ENCODE peak calls at places on chromosomes 12 and 14, in six cellular contexts. One of them, this sample, is unnamed.

GRCh38 chr14:75995372-75996041 is 9.9 kb downstream of the IFT43 start:
- DNase-seq in tibial nerve: peak
- DNase-seq in cardiac fibroblast: peak
- DNase-seq in astrocyte of the spinal cord: no peak
- DNase-seq in mucosa of descending colon: no peak
- DNase-seq in Peyer's patch: no peak
- DNase-seq in this sample: peak

GRCh38 chr14:104320611-104321086 is 182.3 kb downstream of the KIF26A start:
- DNase-seq in tibial nerve: no peak
- DNase-seq in cardiac fibroblast: no peak
- DNase-seq in astrocyte of the spinal cord: no peak
- DNase-seq in mucosa of descending colon: no peak
- DNase-seq in Peyer's patch: peak
- DNase-seq in this sample: no peak

GRCh38 chr14:21846227-21846885 is 172.7 kb upstream of the OR4E1 start:
- DNase-seq in tibial nerve: peak
- DNase-seq in cardiac fibroblast: no peak
- DNase-seq in astrocyte of the spinal cord: no peak
- DNase-seq in mucosa of descending colon: peak
- DNase-seq in Peyer's patch: no peak
- DNase-seq in this sample: no peak

GRCh38 chr12:6345319-6346071 is 3.6 kb upstream of the TNFRSF1A start:
- DNase-seq in tibial nerve: no peak
- DNase-seq in cardiac fibroblast: peak
- DNase-seq in astrocyte of the spinal cord: peak
- DNase-seq in mucosa of descending colon: no peak
- DNase-seq in Peyer's patch: peak
- DNase-seq in this sample: peak

GRCh38 chr12:131920157-131920508 is 8.9 kb upstream of the PUS1 start:
- DNase-seq in tibial nerve: no peak
- DNase-seq in cardiac fibroblast: no peak
- DNase-seq in astrocyte of the spinal cord: no peak
- DNase-seq in mucosa of descending colon: no peak
- DNase-seq in Peyer's patch: no peak
- DNase-seq in this sample: no peak

GRCh38 chr12:82314406-82314892 is 43.7 kb downstream of the CCDC59 start:
- DNase-seq in tibial nerve: no peak
- DNase-seq in cardiac fibroblast: no peak
- DNase-seq in astrocyte of the spinal cord: no peak
- DNase-seq in mucosa of descending colon: peak
- DNase-seq in Peyer's patch: peak
- DNase-seq in this sample: no peak

GRCh38 chr12:15013634-15014169 is 40.9 kb downstream of the PDE6H start:
- DNase-seq in tibial nerve: no peak
- DNase-seq in cardiac fibroblast: no peak
- DNase-seq in astrocyte of the spinal cord: no peak
- DNase-seq in mucosa of descending colon: no peak
- DNase-seq in Peyer's patch: no peak
- DNase-seq in this sample: no peak

GRCh38 chr14:39762576-39763401 is 330.6 kb upstream of the FBXO33 start:
- DNase-seq in tibial nerve: no peak
- DNase-seq in cardiac fibroblast: no peak
- DNase-seq in astrocyte of the spinal cord: no peak
- DNase-seq in mucosa of descending colon: no peak
- DNase-seq in Peyer's patch: no peak
- DNase-seq in this sample: no peak

GRCh38 chr12:48183091-48183875 is at the start of gene CCDC184:
- DNase-seq in tibial nerve: peak
- DNase-seq in cardiac fibroblast: peak
- DNase-seq in astrocyte of the spinal cord: peak
- DNase-seq in mucosa of descending colon: peak
- DNase-seq in Peyer's patch: peak
- DNase-seq in this sample: peak

GRCh38 chr14:55317503-55317902 is 46.3 kb downstream of the FBXO34 start:
- DNase-seq in tibial nerve: no peak
- DNase-seq in cardiac fibroblast: no peak
- DNase-seq in astrocyte of the spinal cord: no peak
- DNase-seq in mucosa of descending colon: no peak
- DNase-seq in Peyer's patch: no peak
- DNase-seq in this sample: no peak

GRCh38 chr14:67359775-67360468 is at the start of the genes ATP6V1D and EIF2S1:
- DNase-seq in tibial nerve: peak
- DNase-seq in cardiac fibroblast: peak
- DNase-seq in astrocyte of the spinal cord: peak
- DNase-seq in mucosa of descending colon: peak
- DNase-seq in Peyer's patch: peak
- DNase-seq in this sample: peak
- TF ChIP-seq CTCF in tibial nerve: peak
- TF ChIP-seq CTCF in cardiac fibroblast: peak
- TF ChIP-seq CTCF in astrocyte of the spinal cord: peak
- TF ChIP-seq CTCF in mucosa of descending colon: peak
- TF ChIP-seq CTCF in Peyer's patch: peak
- TF ChIP-seq CTCF in this sample: peak

GRCh38 chr12:111687255-111687654 is 1.4 kb downstream of the ACAD10 start:
- DNase-seq in tibial nerve: no peak
- DNase-seq in cardiac fibroblast: no peak
- DNase-seq in astrocyte of the spinal cord: no peak
- DNase-seq in mucosa of descending colon: no peak
- DNase-seq in Peyer's patch: no peak
- DNase-seq in this sample: peak
- H3K4me3 ChIP-seq in tibial nerve: no peak
- H3K4me3 ChIP-seq in cardiac fibroblast: no peak
- H3K4me3 ChIP-seq in astrocyte of the spinal cord: no peak
- H3K4me3 ChIP-seq in mucosa of descending colon: no peak
- H3K4me3 ChIP-seq in Peyer's patch: peak
- H3K4me3 ChIP-seq in this sample: peak

DNA sequence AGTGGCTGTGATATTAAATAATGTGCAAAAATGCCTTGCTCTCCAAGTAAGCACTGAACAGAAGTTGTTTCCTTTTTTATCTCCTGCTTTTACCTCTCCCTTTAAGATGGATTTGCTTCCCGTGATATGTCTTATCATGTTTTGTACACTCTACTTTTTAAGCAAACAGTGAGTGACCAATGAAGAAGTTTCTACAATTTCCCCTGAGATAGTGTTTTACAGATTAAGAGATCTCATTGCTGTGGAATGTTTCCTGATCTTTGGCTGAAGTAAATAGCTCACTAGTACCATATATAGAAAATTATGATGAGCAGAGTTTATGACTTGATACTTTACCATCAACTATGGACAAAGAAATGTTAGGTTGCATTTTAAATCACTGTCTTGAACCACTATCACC is 184.8 kb upstream of the PDE3A start:
- DNase-seq in tibial nerve: no peak
- DNase-seq in cardiac fibroblast: peak
- DNase-seq in astrocyte of the spinal cord: peak
- DNase-seq in mucosa of descending colon: no peak
- DNase-seq in Peyer's patch: no peak
- DNase-seq in this sample: peak
- TF ChIP-seq CTCF in tibial nerve: no peak
- TF ChIP-seq CTCF in cardiac fibroblast: no peak
- TF ChIP-seq CTCF in astrocyte of the spinal cord: no peak
- TF ChIP-seq CTCF in mucosa of descending colon: no peak
- TF ChIP-seq CTCF in Peyer's patch: no peak
- TF ChIP-seq CTCF in this sample: no peak

GRCh38 chr14:85529803-85530574 is at the start of gene FLRT2:
- DNase-seq in tibial nerve: peak
- DNase-seq in cardiac fibroblast: peak
- DNase-seq in astrocyte of the spinal cord: peak
- DNase-seq in mucosa of descending colon: peak
- DNase-seq in Peyer's patch: peak
- DNase-seq in this sample: no peak

GRCh38 chr14:85528080-85528881 is 1.7 kb upstream of the FLRT2 start:
- DNase-seq in tibial nerve: peak
- DNase-seq in cardiac fibroblast: peak
- DNase-seq in astrocyte of the spinal cord: peak
- DNase-seq in mucosa of descending colon: peak
- DNase-seq in Peyer's patch: no peak
- DNase-seq in this sample: peak

GRCh38 chr14:85528882-85529585 is 910 bp upstream of the FLRT2 start:
- DNase-seq in tibial nerve: no peak
- DNase-seq in cardiac fibroblast: peak
- DNase-seq in astrocyte of the spinal cord: peak
- DNase-seq in mucosa of descending colon: no peak
- DNase-seq in Peyer's patch: no peak
- DNase-seq in this sample: peak

GRCh38 chr14:85527458-85527857 is 2.5 kb upstream of the FLRT2 start:
- DNase-seq in tibial nerve: no peak
- DNase-seq in cardiac fibroblast: no peak
- DNase-seq in astrocyte of the spinal cord: peak
- DNase-seq in mucosa of descending colon: no peak
- DNase-seq in Peyer's patch: no peak
- DNase-seq in this sample: no peak

DNA sequence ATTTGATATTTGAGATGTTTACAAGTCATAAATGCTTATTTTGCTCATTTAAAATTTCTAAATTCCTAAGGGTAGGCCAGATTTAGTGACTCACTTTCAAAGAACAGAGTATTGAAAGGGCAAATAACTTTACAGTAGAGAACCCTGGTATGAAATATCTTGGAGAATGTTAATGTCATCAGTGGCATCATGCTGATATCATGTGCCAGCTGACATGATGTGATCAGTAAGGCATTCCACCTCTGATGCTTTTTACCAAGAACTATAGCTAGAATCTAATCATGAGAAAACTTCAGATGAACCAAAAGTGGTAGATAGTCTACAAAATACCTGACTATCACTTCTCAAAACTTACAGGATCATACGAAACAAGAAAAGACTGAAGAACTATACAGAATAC is 2.9 kb upstream of the FLRT2 start:
- DNase-seq in tibial nerve: no peak
- DNase-seq in cardiac fibroblast: no peak
- DNase-seq in astrocyte of the spinal cord: peak
- DNase-seq in mucosa of descending colon: no peak
- DNase-seq in Peyer's patch: no peak
- DNase-seq in this sample: no peak
- H3K4me3 ChIP-seq in tibial nerve: no peak
- H3K4me3 ChIP-seq in cardiac fibroblast: no peak
- H3K4me3 ChIP-seq in astrocyte of the spinal cord: no peak
- H3K4me3 ChIP-seq in mucosa of descending colon: no peak
- H3K4me3 ChIP-seq in Peyer's patch: no peak
- H3K4me3 ChIP-seq in this sample: no peak

GRCh38 chr14:88618476-88618875 is 55.6 kb downstream of the ZC3H14 start:
- DNase-seq in tibial nerve: no peak
- DNase-seq in cardiac fibroblast: no peak
- DNase-seq in astrocyte of the spinal cord: no peak
- DNase-seq in mucosa of descending colon: no peak
- DNase-seq in Peyer's patch: no peak
- DNase-seq in this sample: no peak
- TF ChIP-seq CTCF in tibial nerve: no peak
- TF ChIP-seq CTCF in cardiac fibroblast: no peak
- TF ChIP-seq CTCF in astrocyte of the spinal cord: no peak
- TF ChIP-seq CTCF in mucosa of descending colon: no peak
- TF ChIP-seq CTCF in Peyer's patch: no peak
- TF ChIP-seq CTCF in this sample: no peak

DNA sequence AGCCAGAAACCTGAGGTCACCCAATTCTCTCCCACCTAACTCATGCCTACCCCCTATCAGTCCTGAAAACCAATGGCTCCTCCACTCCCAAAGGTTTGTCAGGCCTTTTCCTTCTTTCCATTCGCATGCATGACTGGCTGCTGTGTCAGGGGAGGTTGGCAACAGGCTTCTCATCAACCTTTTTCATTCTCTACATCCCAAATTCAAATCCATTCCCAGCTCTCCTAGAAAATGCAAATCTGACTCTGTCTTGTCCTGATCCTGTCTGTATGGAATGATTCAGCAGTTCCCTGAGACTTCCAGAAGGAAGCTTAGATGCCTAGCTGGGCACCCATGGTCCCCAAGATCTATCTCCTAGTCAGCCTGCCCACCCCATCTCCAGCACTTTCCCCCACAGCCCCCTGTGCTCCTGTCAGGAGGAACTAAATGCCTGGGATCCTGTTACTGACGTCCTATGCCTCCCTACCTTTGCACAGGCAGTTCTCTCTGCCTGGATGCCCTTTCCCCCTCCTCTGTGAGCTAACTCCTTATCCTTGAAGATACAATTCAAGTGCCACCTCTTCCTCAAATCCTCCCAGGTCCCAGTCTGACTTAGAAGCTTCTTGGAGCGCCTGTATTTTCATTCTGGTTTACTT is 5.1 kb upstream of the CTDSP2 start:
- DNase-seq in tibial nerve: no peak
- DNase-seq in cardiac fibroblast: no peak
- DNase-seq in astrocyte of the spinal cord: no peak
- DNase-seq in mucosa of descending colon: no peak
- DNase-seq in Peyer's patch: no peak
- DNase-seq in this sample: no peak
- H3K4me3 ChIP-seq in tibial nerve: no peak
- H3K4me3 ChIP-seq in cardiac fibroblast: no peak
- H3K4me3 ChIP-seq in astrocyte of the spinal cord: no peak
- H3K4me3 ChIP-seq in mucosa of descending colon: no peak
- H3K4me3 ChIP-seq in Peyer's patch: no peak
- H3K4me3 ChIP-seq in this sample: no peak

GRCh38 chr12:103547929-103548328 is 39.1 kb upstream of the STAB2 start:
- DNase-seq in tibial nerve: no peak
- DNase-seq in cardiac fibroblast: no peak
- DNase-seq in astrocyte of the spinal cord: no peak
- DNase-seq in mucosa of descending colon: no peak
- DNase-seq in Peyer's patch: no peak
- DNase-seq in this sample: no peak
- TF ChIP-seq CTCF in tibial nerve: no peak
- TF ChIP-seq CTCF in cardiac fibroblast: no peak
- TF ChIP-seq CTCF in astrocyte of the spinal cord: no peak
- TF ChIP-seq CTCF in mucosa of descending colon: no peak
- TF ChIP-seq CTCF in Peyer's patch: no peak
- TF ChIP-seq CTCF in this sample: no peak

DNA sequence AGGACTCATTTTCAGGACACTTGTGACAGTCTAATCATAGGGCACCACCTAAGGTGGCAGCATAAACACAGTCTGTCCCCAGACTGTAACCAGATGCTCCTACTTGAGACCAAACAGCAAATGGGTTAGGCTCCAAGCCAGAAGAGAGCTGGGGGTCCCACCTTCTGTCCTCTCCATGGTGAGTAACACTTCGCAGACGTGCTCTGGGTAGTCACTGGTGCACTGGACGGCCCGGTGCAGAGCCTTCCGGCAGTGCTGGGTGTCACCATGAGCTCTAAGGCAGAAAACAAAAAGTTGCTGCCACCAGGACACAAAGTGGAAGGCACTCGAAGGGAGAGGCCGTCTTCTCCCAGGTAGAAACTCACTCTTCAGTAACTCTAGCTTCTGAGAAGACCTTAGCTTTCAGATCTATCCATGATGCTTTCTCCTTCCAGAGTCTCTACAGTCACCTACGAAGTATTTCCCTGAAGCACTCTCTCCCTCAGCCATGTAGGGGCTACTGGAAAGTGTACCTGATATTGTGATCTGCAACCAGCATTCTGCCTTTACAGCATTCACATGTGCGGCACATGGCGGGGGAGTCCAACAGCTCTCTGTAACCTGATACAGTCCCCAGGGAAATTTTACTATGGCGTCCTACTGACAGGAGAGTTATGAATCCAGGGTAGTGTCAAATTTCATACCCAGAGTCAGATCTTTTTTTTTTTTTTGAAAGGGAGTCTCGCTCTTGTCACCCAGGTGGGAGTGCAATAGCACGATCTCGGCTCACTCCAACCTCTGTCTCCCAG is 17.2 kb downstream of the FICD start:
- DNase-seq in tibial nerve: no peak
- DNase-seq in cardiac fibroblast: no peak
- DNase-seq in astrocyte of the spinal cord: no peak
- DNase-seq in mucosa of descending colon: no peak
- DNase-seq in Peyer's patch: no peak
- DNase-seq in this sample: no peak
- H3K4me3 ChIP-seq in tibial nerve: no peak
- H3K4me3 ChIP-seq in cardiac fibroblast: no peak
- H3K4me3 ChIP-seq in astrocyte of the spinal cord: no peak
- H3K4me3 ChIP-seq in mucosa of descending colon: no peak
- H3K4me3 ChIP-seq in Peyer's patch: no peak
- H3K4me3 ChIP-seq in this sample: no peak